ENCODE peak calls at places on chromosomes 6 and 20, in ten cellular contexts. One of them, this sample, is unnamed.

GRCh38 chr6:69974193-69974592 is 107.8 kb downstream of the COL19A1 start:
- DNase-seq in mesendoderm: no peak
- DNase-seq in neuronal stem cell: no peak
- DNase-seq in kidney: no peak
- DNase-seq in right lobe of liver: no peak
- DNase-seq in sigmoid colon: no peak
- DNase-seq in right cardiac atrium: no peak
- DNase-seq in psoas muscle: no peak
- DNase-seq in stomach: no peak
- DNase-seq in adrenal gland: no peak
- DNase-seq in this sample: no peak

GRCh38 chr6:44084231-44085014 is 42.8 kb downstream of the MRPL14 start:
- DNase-seq in psoas muscle: peak
- DNase-seq in neuronal stem cell: no peak
- DNase-seq in adrenal gland: peak
- DNase-seq in mesendoderm: no peak
- DNase-seq in stomach: no peak
- DNase-seq in right lobe of liver: no peak
- DNase-seq in sigmoid colon: no peak
- DNase-seq in right cardiac atrium: peak
- DNase-seq in kidney: no peak
- DNase-seq in this sample: no peak

GRCh38 chr20:36441416-36441815 is 99.9 kb upstream of the MYL9 start:
- DNase-seq in mesendoderm: no peak
- DNase-seq in stomach: no peak
- DNase-seq in sigmoid colon: no peak
- DNase-seq in neuronal stem cell: no peak
- DNase-seq in adrenal gland: no peak
- DNase-seq in kidney: no peak
- DNase-seq in right lobe of liver: no peak
- DNase-seq in psoas muscle: no peak
- DNase-seq in right cardiac atrium: no peak
- DNase-seq in this sample: no peak

GRCh38 chr20:19964289-19965263 is 52.6 kb upstream of the NAA20 start:
- DNase-seq in kidney: no peak
- DNase-seq in neuronal stem cell: no peak
- DNase-seq in mesendoderm: no peak
- DNase-seq in psoas muscle: peak
- DNase-seq in right lobe of liver: peak
- DNase-seq in sigmoid colon: peak
- DNase-seq in stomach: peak
- DNase-seq in adrenal gland: peak
- DNase-seq in right cardiac atrium: no peak
- DNase-seq in this sample: peak

GRCh38 chr6:43838276-43839036 is 68.4 kb downstream of the VEGFA start:
- DNase-seq in psoas muscle: peak
- DNase-seq in right lobe of liver: peak
- DNase-seq in kidney: peak
- DNase-seq in neuronal stem cell: no peak
- DNase-seq in adrenal gland: peak
- DNase-seq in right cardiac atrium: peak
- DNase-seq in mesendoderm: peak
- DNase-seq in sigmoid colon: peak
- DNase-seq in stomach: peak
- DNase-seq in this sample: peak

GRCh38 chr20:44640522-44640921 is 11.0 kb downstream of the ADA start:
- DNase-seq in adrenal gland: no peak
- DNase-seq in psoas muscle: no peak
- DNase-seq in mesendoderm: no peak
- DNase-seq in neuronal stem cell: no peak
- DNase-seq in kidney: no peak
- DNase-seq in right cardiac atrium: no peak
- DNase-seq in sigmoid colon: no peak
- DNase-seq in stomach: no peak
- DNase-seq in right lobe of liver: no peak
- DNase-seq in this sample: no peak

GRCh38 chr6:131828946-131829345 is 21.1 kb downstream of the ENPP1 start:
- DNase-seq in neuronal stem cell: no peak
- DNase-seq in kidney: no peak
- DNase-seq in stomach: no peak
- DNase-seq in adrenal gland: no peak
- DNase-seq in sigmoid colon: no peak
- DNase-seq in psoas muscle: no peak
- DNase-seq in right cardiac atrium: no peak
- DNase-seq in mesendoderm: no peak
- DNase-seq in right lobe of liver: no peak
- DNase-seq in this sample: no peak

GRCh38 chr6:9732056-9732455 is 682.8 kb downstream of the TFAP2A start:
- DNase-seq in stomach: no peak
- DNase-seq in right cardiac atrium: no peak
- DNase-seq in adrenal gland: no peak
- DNase-seq in kidney: no peak
- DNase-seq in right lobe of liver: no peak
- DNase-seq in mesendoderm: no peak
- DNase-seq in sigmoid colon: no peak
- DNase-seq in psoas muscle: no peak
- DNase-seq in neuronal stem cell: no peak
- DNase-seq in this sample: no peak

GRCh38 chr6:57182017-57182432 is 9.9 kb downstream of the BAG2 start:
- DNase-seq in stomach: no peak
- DNase-seq in psoas muscle: no peak
- DNase-seq in right cardiac atrium: no peak
- DNase-seq in kidney: no peak
- DNase-seq in adrenal gland: no peak
- DNase-seq in neuronal stem cell: no peak
- DNase-seq in mesendoderm: no peak
- DNase-seq in right lobe of liver: no peak
- DNase-seq in sigmoid colon: no peak
- DNase-seq in this sample: no peak

GRCh38 chr6:100880901-100881706 is at the start of gene ASCC3:
- DNase-seq in right cardiac atrium: peak
- DNase-seq in sigmoid colon: peak
- DNase-seq in neuronal stem cell: peak
- DNase-seq in mesendoderm: peak
- DNase-seq in kidney: peak
- DNase-seq in psoas muscle: peak
- DNase-seq in stomach: peak
- DNase-seq in adrenal gland: peak
- DNase-seq in right lobe of liver: peak
- DNase-seq in this sample: peak

GRCh38 chr20:51132286-51132810 is 109.4 kb upstream of the KCNG1 start:
- DNase-seq in neuronal stem cell: no peak
- DNase-seq in kidney: no peak
- DNase-seq in right lobe of liver: no peak
- DNase-seq in right cardiac atrium: no peak
- DNase-seq in stomach: no peak
- DNase-seq in sigmoid colon: no peak
- DNase-seq in mesendoderm: no peak
- DNase-seq in psoas muscle: no peak
- DNase-seq in adrenal gland: no peak
- DNase-seq in this sample: no peak

GRCh38 chr6:143059616-143060353 is 904 bp upstream of the AIG1 start:
- DNase-seq in adrenal gland: peak
- DNase-seq in sigmoid colon: no peak
- DNase-seq in mesendoderm: peak
- DNase-seq in neuronal stem cell: no peak
- DNase-seq in psoas muscle: peak
- DNase-seq in right lobe of liver: peak
- DNase-seq in stomach: no peak
- DNase-seq in right cardiac atrium: no peak
- DNase-seq in kidney: no peak
- DNase-seq in this sample: no peak

GRCh38 chr6:3280866-3281465 is 22.2 kb downstream of the PSMG4 start:
- DNase-seq in psoas muscle: no peak
- DNase-seq in right cardiac atrium: peak
- DNase-seq in mesendoderm: no peak
- DNase-seq in neuronal stem cell: no peak
- DNase-seq in sigmoid colon: peak
- DNase-seq in right lobe of liver: no peak
- DNase-seq in kidney: peak
- DNase-seq in stomach: no peak
- DNase-seq in adrenal gland: peak
- DNase-seq in this sample: no peak

GRCh38 chr6:163739968-163740367 is 325.4 kb downstream of the QKI start:
- DNase-seq in stomach: no peak
- DNase-seq in mesendoderm: no peak
- DNase-seq in neuronal stem cell: no peak
- DNase-seq in right lobe of liver: no peak
- DNase-seq in right cardiac atrium: no peak
- DNase-seq in psoas muscle: no peak
- DNase-seq in sigmoid colon: no peak
- DNase-seq in adrenal gland: no peak
- DNase-seq in kidney: no peak
- DNase-seq in this sample: no peak

GRCh38 chr6:82567621-82568020 is 204.0 kb downstream of the TPBG start:
- DNase-seq in mesendoderm: no peak
- DNase-seq in sigmoid colon: no peak
- DNase-seq in stomach: no peak
- DNase-seq in kidney: no peak
- DNase-seq in adrenal gland: no peak
- DNase-seq in neuronal stem cell: no peak
- DNase-seq in psoas muscle: no peak
- DNase-seq in right cardiac atrium: no peak
- DNase-seq in right lobe of liver: no peak
- DNase-seq in this sample: no peak

GRCh38 chr6:139126255-139126654 is 8.6 kb upstream of the HECA start:
- DNase-seq in right lobe of liver: no peak
- DNase-seq in sigmoid colon: no peak
- DNase-seq in kidney: no peak
- DNase-seq in right cardiac atrium: no peak
- DNase-seq in psoas muscle: no peak
- DNase-seq in neuronal stem cell: no peak
- DNase-seq in mesendoderm: no peak
- DNase-seq in stomach: no peak
- DNase-seq in adrenal gland: peak
- DNase-seq in this sample: no peak

DNA sequence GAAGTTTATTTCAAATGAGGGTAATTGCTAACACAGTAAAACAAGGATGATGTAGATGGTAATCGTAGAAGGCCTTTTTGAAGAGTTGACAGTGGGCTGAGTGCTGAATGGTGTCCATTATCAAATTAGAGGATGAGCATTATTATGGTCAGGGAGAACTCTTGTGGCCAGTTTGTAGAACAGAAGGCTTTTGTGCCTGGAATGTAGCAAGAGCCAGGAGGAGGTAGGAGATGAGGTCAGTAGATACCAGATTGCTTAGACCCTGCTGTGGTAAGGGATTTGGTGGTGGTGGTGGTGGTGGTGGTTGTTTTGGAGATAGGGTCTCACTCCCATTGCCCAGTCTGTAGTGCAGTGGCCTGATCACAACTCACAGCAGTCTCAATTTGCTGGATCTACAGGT is 6.2 kb downstream of the CSE1L start:
- DNase-seq in neuronal stem cell: no peak
- DNase-seq in sigmoid colon: no peak
- DNase-seq in kidney: no peak
- DNase-seq in right lobe of liver: no peak
- DNase-seq in psoas muscle: no peak
- DNase-seq in stomach: no peak
- DNase-seq in mesendoderm: peak
- DNase-seq in adrenal gland: no peak
- DNase-seq in right cardiac atrium: no peak
- DNase-seq in this sample: no peak
- H3K4me3 ChIP-seq in neuronal stem cell: no peak
- H3K4me3 ChIP-seq in sigmoid colon: no peak
- H3K4me3 ChIP-seq in kidney: no peak
- H3K4me3 ChIP-seq in right lobe of liver: no peak
- H3K4me3 ChIP-seq in psoas muscle: no peak
- H3K4me3 ChIP-seq in stomach: no peak
- H3K4me3 ChIP-seq in mesendoderm: no peak
- H3K4me3 ChIP-seq in adrenal gland: no peak
- H3K4me3 ChIP-seq in right cardiac atrium: no peak
- H3K4me3 ChIP-seq in this sample: no peak

DNA sequence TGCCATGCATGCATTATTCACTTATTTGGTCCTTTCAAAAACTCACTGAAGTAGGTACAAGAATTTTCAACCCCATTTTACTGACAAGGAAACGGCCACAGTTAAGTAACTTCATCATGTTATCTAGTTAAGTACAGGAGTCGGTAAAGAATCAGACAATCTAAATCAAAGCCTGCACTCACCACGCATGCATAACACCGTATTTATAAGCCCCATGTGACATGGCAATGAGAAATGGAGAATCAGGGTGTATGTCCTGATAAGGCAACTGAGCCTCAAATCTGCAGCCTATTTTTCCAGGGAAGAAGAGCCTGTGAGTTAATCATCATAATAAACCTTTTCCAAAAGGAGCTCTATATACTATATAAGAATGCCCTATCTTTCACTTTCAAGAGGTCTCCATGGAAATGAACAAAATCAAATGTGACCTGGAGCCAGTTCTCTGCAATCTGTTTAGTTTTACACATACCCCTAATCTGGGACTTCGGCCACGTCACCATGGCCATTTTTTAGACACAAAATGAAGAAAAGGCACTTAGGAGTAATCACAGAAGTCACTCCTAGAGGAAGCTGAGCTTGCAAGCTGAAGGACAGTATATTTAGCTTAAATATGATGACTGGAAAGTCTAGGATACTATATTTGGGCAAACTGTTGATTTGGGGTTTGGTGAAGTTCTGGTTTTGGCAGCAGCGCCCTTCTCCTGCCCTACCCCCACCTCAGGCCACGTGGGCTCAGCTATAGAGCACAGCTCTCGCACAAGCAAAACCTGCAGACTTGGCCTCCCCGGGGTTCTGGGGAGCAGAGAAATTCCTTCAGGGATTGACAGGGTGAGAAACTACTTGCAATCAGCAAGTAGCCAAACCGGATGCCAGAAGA is 19.2 kb downstream of the TRAM2 start:
- DNase-seq in right cardiac atrium: no peak
- DNase-seq in psoas muscle: no peak
- DNase-seq in kidney: no peak
- DNase-seq in adrenal gland: no peak
- DNase-seq in stomach: no peak
- DNase-seq in neuronal stem cell: no peak
- DNase-seq in mesendoderm: peak
- DNase-seq in right lobe of liver: no peak
- DNase-seq in sigmoid colon: no peak
- DNase-seq in this sample: no peak
- H3K27ac ChIP-seq in right cardiac atrium: no peak
- H3K27ac ChIP-seq in psoas muscle: no peak
- H3K27ac ChIP-seq in kidney: no peak
- H3K27ac ChIP-seq in adrenal gland: no peak
- H3K27ac ChIP-seq in stomach: peak
- H3K27ac ChIP-seq in neuronal stem cell: no peak
- H3K27ac ChIP-seq in mesendoderm: peak
- H3K27ac ChIP-seq in right lobe of liver: no peak
- H3K27ac ChIP-seq in sigmoid colon: peak
- H3K27ac ChIP-seq in this sample: no peak

GRCh38 chr6:36351152-36351571 is 14.5 kb upstream of the BNIP5 start:
- DNase-seq in kidney: no peak
- DNase-seq in mesendoderm: no peak
- DNase-seq in sigmoid colon: no peak
- DNase-seq in right lobe of liver: no peak
- DNase-seq in right cardiac atrium: no peak
- DNase-seq in psoas muscle: no peak
- DNase-seq in neuronal stem cell: no peak
- DNase-seq in adrenal gland: no peak
- DNase-seq in stomach: no peak
- DNase-seq in this sample: no peak
- H3K4me3 ChIP-seq in kidney: no peak
- H3K4me3 ChIP-seq in mesendoderm: no peak
- H3K4me3 ChIP-seq in sigmoid colon: no peak
- H3K4me3 ChIP-seq in right lobe of liver: no peak
- H3K4me3 ChIP-seq in right cardiac atrium: no peak
- H3K4me3 ChIP-seq in psoas muscle: no peak
- H3K4me3 ChIP-seq in neuronal stem cell: no peak
- H3K4me3 ChIP-seq in adrenal gland: no peak
- H3K4me3 ChIP-seq in stomach: no peak
- H3K4me3 ChIP-seq in this sample: no peak

GRCh38 chr6:167311286-167311685 is 13.6 kb upstream of the TTLL2 start:
- DNase-seq in adrenal gland: no peak
- DNase-seq in sigmoid colon: peak
- DNase-seq in psoas muscle: no peak
- DNase-seq in neuronal stem cell: no peak
- DNase-seq in right cardiac atrium: no peak
- DNase-seq in right lobe of liver: no peak
- DNase-seq in kidney: no peak
- DNase-seq in stomach: no peak
- DNase-seq in mesendoderm: no peak
- DNase-seq in this sample: no peak
- H3K27ac ChIP-seq in adrenal gland: no peak
- H3K27ac ChIP-seq in sigmoid colon: peak
- H3K27ac ChIP-seq in psoas muscle: no peak
- H3K27ac ChIP-seq in neuronal stem cell: no peak
- H3K27ac ChIP-seq in right cardiac atrium: no peak
- H3K27ac ChIP-seq in right lobe of liver: peak
- H3K27ac ChIP-seq in kidney: no peak
- H3K27ac ChIP-seq in stomach: no peak
- H3K27ac ChIP-seq in mesendoderm: no peak
- H3K27ac ChIP-seq in this sample: no peak

This sample was measured in body of pancreas.